ENCODE peak calls at places on chromosomes 6 and 20, in five cellular contexts. P is activated T-cell treated with anti-CD3 and anti-CD28 coated beads for 1 hour, F is cortex of kidney, H is HL-60, O is AG04450. Q is an unnamed sample.

GRCh38 chr6:133973109-133973971 is 20.3 kb downstream of the TBPL1 start:
- DNase-seq in O (peak; percentile 42), P (no peak), F (no peak), H (no peak), Q (no peak)

GRCh38 chr6:72424476-72424875 is 197.4 kb upstream of the KCNQ5 start:
- DNase-seq in P (no peak), H (no peak), F (no peak), O (no peak), Q (no peak)

GRCh38 chr6:150236544-150236943 is 93.7 kb downstream of the PPP1R14C start:
- DNase-seq in P (no peak), H (no peak), F (no peak), O (no peak), Q (no peak)

GRCh38 chr6:35728663-35729348 is 8.0 kb upstream of the ARMC12 start:
- DNase-seq in O (no peak), P (no peak), H (no peak), F (no peak), Q (no peak)

GRCh38 chr6:8238772-8239683 is 136.7 kb upstream of the EEF1E1 start:
- DNase-seq in H (no peak), F (no peak), O (no peak), P (no peak), Q (no peak)

GRCh38 chr6:53794073-53794719 is 609 bp upstream of the LRRC1 start:
- DNase-seq in H (peak; percentile 5), P (peak; percentile 34), F (no peak), O (peak; percentile 86), Q (peak; percentile 49)

GRCh38 chr6:122222761-122223160 is 176.7 kb upstream of the HSF2 start:
- DNase-seq in H (no peak), P (no peak), F (no peak), O (no peak), Q (no peak)

GRCh38 chr20:53077373-53078205 is 105.4 kb downstream of the TSHZ2 start:
- DNase-seq in F (no peak), P (no peak), O (no peak), H (no peak), Q (no peak)

GRCh38 chr6:33994198-33995045 is 151.5 kb downstream of the GRM4 start:
- DNase-seq in H (no peak), F (no peak), P (no peak), O (no peak), Q (no peak)

GRCh38 chr6:111591370-111591900 is 14.2 kb downstream of the TRAF3IP2 start:
- DNase-seq in F (no peak), H (peak; percentile 26), P (no peak), O (peak; percentile 98), Q (peak; percentile 85)

GRCh38 chr6:144673807-144674206 is 388.7 kb downstream of the UTRN start:
- DNase-seq in O (no peak), F (no peak), P (no peak), H (no peak), Q (no peak)

GRCh38 chr6:17280552-17281090 is 540 bp upstream of the RBM24 start:
- DNase-seq in H (no peak), P (no peak), F (no peak), O (no peak), Q (peak; percentile 44)

GRCh38 chr6:84652356-84653026 is 111.9 kb downstream of the TBX18 start:
- DNase-seq in H (no peak), O (peak; percentile 79), P (no peak), F (no peak), Q (no peak)

GRCh38 chr6:160013987-160014868 is 45.3 kb downstream of the IGF2R start:
- DNase-seq in P (no peak), H (no peak), O (no peak), F (no peak), Q (no peak)

GRCh38 chr20:34713194-34713943 is 9.2 kb downstream of the TP53INP2 start:
- DNase-seq in F (no peak), H (no peak), O (peak; percentile 97), P (no peak), Q (no peak)

GRCh38 chr6:134925800-134926199 is 24.1 kb downstream of the ALDH8A1 start:
- DNase-seq in O (peak; percentile 7), P (no peak), H (no peak), F (no peak), Q (no peak)

GRCh38 chr6:140370949-140371348 is 996.5 kb upstream of the CITED2 start:
- DNase-seq in F (no peak), H (no peak), O (no peak), P (no peak), Q (no peak)

GRCh38 chr6:131083687-131084086 is 20.6 kb upstream of the EPB41L2 start:
- DNase-seq in P (no peak), F (no peak), H (no peak), O (no peak), Q (no peak)

GRCh38 chr20:60138263-60139127 is 180.3 kb downstream of the CDH26 start:
- DNase-seq in F (no peak), O (no peak), H (no peak), P (peak; percentile 14), Q (no peak)

GRCh38 chr6:126308367-126308766 is 31.5 kb upstream of the CENPW start:
- DNase-seq in F (no peak), P (no peak), O (no peak), H (no peak), Q (no peak)

GRCh38 chr6:95159557-95159956 is 417.8 kb upstream of the MANEA start:
- DNase-seq in O (no peak), H (no peak), P (no peak), F (no peak), Q (no peak)

GRCh38 chr6:20565291-20565690 is 31.0 kb downstream of the CDKAL1 start:
- DNase-seq in O (no peak), P (no peak), H (no peak), F (no peak), Q (no peak)

GRCh38 chr6:45419574-45420082 is 41.9 kb upstream of the SUPT3H start:
- DNase-seq in P (peak; percentile 42), H (no peak), O (no peak), F (no peak), Q (peak; percentile 66)

GRCh38 chr6:160781298-160781697 is 79.3 kb downstream of the PLG start:
- DNase-seq in F (no peak), P (no peak), H (no peak), O (no peak), Q (no peak)

GRCh38 chr6:16334671-16335070 is 96.3 kb downstream of the GMPR start:
- DNase-seq in O (peak; percentile 70), H (peak; percentile 66), P (no peak), F (no peak), Q (peak; percentile 74)

GRCh38 chr6:67112120-67112519 is 1405.1 kb upstream of the EYS start:
- DNase-seq in P (no peak), O (no peak), F (no peak), H (no peak), Q (no peak)

GRCh38 chr6:144776031-144776819 is 491.1 kb downstream of the UTRN start:
- DNase-seq in H (no peak), P (no peak), F (no peak), O (no peak), Q (no peak)

GRCh38 chr6:134675110-134676038 is 274.5 kb downstream of the ALDH8A1 start:
- DNase-seq in F (no peak), H (no peak), P (no peak), O (no peak), Q (no peak)

GRCh38 chr20:57428611-57429496 is 37.7 kb downstream of the RBM38 start:
- DNase-seq in P (no peak), H (no peak), O (no peak), F (no peak), Q (no peak)

GRCh38 chr6:39100358-39100757 is 14.6 kb downstream of the SAYSD1 start:
- DNase-seq in H (no peak), F (no peak), O (no peak), P (no peak), Q (no peak)

GRCh38 chr20:62818592-62819493 is 2.0 kb downstream of the COL9A3 start:
- DNase-seq in F (no peak), P (no peak), H (no peak), O (no peak), Q (no peak)

GRCh38 chr20:58327211-58327610 is 17.7 kb downstream of the RAB22A start:
- DNase-seq in F (no peak), P (no peak), O (no peak), H (no peak), Q (no peak)

GRCh38 chr20:58293453-58293852 is 16.1 kb upstream of the RAB22A start:
- DNase-seq in F (no peak), P (no peak), H (no peak), O (no peak), Q (no peak)

GRCh38 chr6:27375613-27376079 is 12.9 kb upstream of the ZNF391 start:
- DNase-seq in F (no peak), O (no peak), P (no peak), H (no peak), Q (no peak)

GRCh38 chr6:99905209-99906106 is 88.6 kb downstream of the MCHR2 start:
- DNase-seq in O (no peak), H (no peak), P (no peak), F (no peak), Q (no peak)

GRCh38 chr6:108960601-108961000 is 112.4 kb downstream of the ARMC2 start:
- DNase-seq in P (no peak), H (no peak), F (no peak), O (no peak), Q (no peak)

GRCh38 chr20:57879437-57880115 is 169.8 kb upstream of the PMEPA1 start:
- DNase-seq in F (no peak), H (no peak), P (no peak), O (no peak), Q (no peak)

GRCh38 chr6:119445666-119446622 is 96.4 kb upstream of the MAN1A1 start:
- DNase-seq in H (no peak), P (no peak), O (no peak), F (no peak), Q (no peak)

GRCh38 chr6:126524927-126525326 is 185.0 kb downstream of the CENPW start:
- DNase-seq in O (no peak), F (no peak), P (no peak), H (no peak), Q (no peak)

GRCh38 chr6:130167655-130168054 is 55.1 kb downstream of the SAMD3 start:
- DNase-seq in H (no peak), O (peak; percentile 67), F (no peak), P (no peak), Q (no peak)